ENCODE peak calls at places on chromosomes 3 and 15, in six cellular contexts. L is IMR-90, O is AG10803, S is breast epithelium, J is adrenal gland, P is A549. K is an unnamed sample.

GRCh38 chr15:47781527-47781926 is 64.2 kb downstream of the SEMA6D start:
- DNase-seq in L (no peak), O (no peak), S (no peak), J (no peak), P (no peak), K (no peak)

GRCh38 chr3:8987673-8988655 is 24.7 kb upstream of the RAD18 start:
- DNase-seq in L (peak; percentile 40), O (peak; percentile 41), S (peak; percentile 68), J (peak; percentile 64), P (peak; percentile 53), K (no peak)

GRCh38 chr3:10824468-10824867 is 8.4 kb downstream of the SLC6A11 start:
- DNase-seq in L (no peak), O (no peak), S (no peak), J (no peak), P (no peak), K (no peak)

GRCh38 chr3:129282727-129283327 is 4.2 kb downstream of the HMCES start:
- DNase-seq in L (peak; percentile 47), O (peak; percentile 75), S (no peak), J (no peak), P (no peak), K (no peak)

GRCh38 chr3:39135170-39135805 is 18.1 kb downstream of the CSRNP1 start:
- DNase-seq in L (no peak), O (no peak), S (no peak), J (no peak), P (no peak), K (no peak)

GRCh38 chr15:77352932-77353331 is 67.0 kb downstream of the PEAK1 start:
- DNase-seq in L (peak; percentile 14), O (peak; percentile 15), S (no peak), J (no peak), P (no peak), K (no peak)

GRCh38 chr3:47057212-47057671 is 77.8 kb downstream of the NBEAL2 start:
- DNase-seq in L (peak; percentile 31), O (peak; percentile 48), S (no peak), J (no peak), P (no peak), K (no peak)

GRCh38 chr3:190132376-190132775 is 11.7 kb upstream of the P3H2 start:
- DNase-seq in L (no peak), O (peak; percentile 57), S (no peak), J (no peak), P (no peak), K (no peak)

GRCh38 chr3:193605876-193606275 is 12.9 kb downstream of the OPA1 start:
- DNase-seq in L (peak; percentile 65), O (peak; percentile 65), S (no peak), J (peak; percentile 50), P (peak; percentile 71), K (no peak)

GRCh38 chr3:78937486-78937885 is 830.3 kb downstream of the ROBO1 start:
- DNase-seq in L (no peak), O (no peak), S (no peak), J (no peak), P (no peak), K (no peak)

GRCh38 chr15:81411056-81411455 is 37.0 kb upstream of the TMC3 start:
- DNase-seq in L (no peak), O (no peak), S (no peak), J (no peak), P (peak; percentile 11), K (no peak)

GRCh38 chr3:152272771-152273242 is 4.1 kb downstream of the MBNL1 start:
- DNase-seq in L (peak; percentile 94), O (peak; percentile 96), S (no peak), J (no peak), P (no peak), K (no peak)

GRCh38 chr3:45612138-45612537 is 17.6 kb downstream of the LIMD1 start:
- DNase-seq in L (no peak), O (no peak), S (no peak), J (no peak), P (no peak), K (no peak)

GRCh38 chr15:80736571-80736970 is 41.5 kb downstream of the ABHD17C start:
- DNase-seq in L (peak; percentile 47), O (no peak), S (no peak), J (peak; percentile 41), P (no peak), K (no peak)

GRCh38 chr3:15331606-15332404 is 581 bp downstream of the SH3BP5 start:
- DNase-seq in L (peak; percentile 27), O (no peak), S (peak; percentile 55), J (peak; percentile 73), P (no peak), K (no peak)

GRCh38 chr15:42491540-42492225 is 742 bp upstream of the ZNF106 start:
- DNase-seq in L (peak; percentile 82), O (peak; percentile 72), S (no peak), J (no peak), P (peak; percentile 30), K (no peak)

GRCh38 chr15:72740202-72740601 is 43.4 kb downstream of the ADPGK start:
- DNase-seq in L (no peak), O (no peak), S (no peak), J (no peak), P (no peak), K (no peak)

GRCh38 chr15:70147778-70148177 is 50.1 kb upstream of the TLE3 start:
- DNase-seq in L (no peak), O (no peak), S (no peak), J (no peak), P (no peak), K (no peak)

GRCh38 chr3:193507566-193507965 is 47.1 kb downstream of the ATP13A4 start:
- DNase-seq in L (no peak), O (no peak), S (no peak), J (no peak), P (no peak), K (no peak)

GRCh38 chr3:31981206-31982181 is at the start of the genes OSBPL10 and ZNF860:
- DNase-seq in L (peak; percentile 92), O (peak; percentile 81), S (peak; percentile 80), J (peak; percentile 90), P (peak; percentile 81), K (no peak)

GRCh38 chr3:133361435-133361834 is 38.4 kb upstream of the BFSP2 start:
- DNase-seq in L (no peak), O (no peak), S (no peak), J (no peak), P (no peak), K (peak; percentile 28)

GRCh38 chr15:101502572-101503295 is 13.2 kb upstream of the PCSK6 start:
- DNase-seq in L (no peak), O (no peak), S (no peak), J (no peak), P (no peak), K (peak; percentile 58)

GRCh38 chr15:84834227-84834955 is 17.2 kb downstream of the ALPK3 start:
- DNase-seq in L (no peak), O (no peak), S (no peak), J (no peak), P (no peak), K (no peak)

GRCh38 chr15:69735126-69735525 is 282.5 kb downstream of the RPLP1 start:
- DNase-seq in L (no peak), O (peak; percentile 87), S (no peak), J (no peak), P (no peak), K (no peak)

GRCh38 chr3:137012097-137012501 is 54.3 kb downstream of the IL20RB start:
- DNase-seq in L (peak; percentile 71), O (peak; percentile 95), S (no peak), J (no peak), P (no peak), K (peak; percentile 70)

DNA sequence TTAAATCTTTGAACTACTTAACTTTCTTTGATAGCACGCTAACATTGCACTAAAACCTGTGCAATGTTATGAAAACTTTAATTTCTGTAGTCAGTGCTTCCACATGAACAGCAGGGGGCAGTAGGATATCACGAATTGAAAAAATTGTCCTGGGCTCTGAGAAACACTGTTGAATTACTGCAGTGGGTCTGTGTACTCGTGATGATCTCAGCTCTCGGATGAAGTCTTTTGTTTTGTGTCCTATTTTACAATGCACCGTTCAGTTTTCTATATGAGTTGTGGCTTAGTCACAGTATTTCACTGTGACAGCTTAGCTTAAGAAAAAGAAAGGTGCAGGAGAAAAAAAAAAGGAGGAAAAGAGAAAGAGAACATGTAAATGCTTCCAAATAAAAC is 141.3 kb upstream of the CCDC54 start:
- DNase-seq in L (peak; percentile 89), O (peak; percentile 77), S (no peak), J (peak; percentile 67), P (peak; percentile 69), K (no peak)
- H3K4me3 ChIP-seq in L (peak overlapping the region; percentile 40), O (peak overlapping the region; percentile 53), S (peak overlapping the region; percentile 49), J (peak overlapping the region; percentile 14), P (peak overlapping the region; percentile 47), K (peak overlapping the region; percentile 46)

GRCh38 chr3:115804722-115805121 is 181.4 kb downstream of the GAP43 start:
- DNase-seq in L (peak; percentile 93), O (peak; percentile 91), S (no peak), J (no peak), P (peak; percentile 66), K (no peak)

GRCh38 chr3:115806501-115806900 is 183.2 kb downstream of the GAP43 start:
- DNase-seq in L (peak; percentile 58), O (no peak), S (no peak), J (no peak), P (no peak), K (no peak)

GRCh38 chr3:115803661-115804060 is 180.4 kb downstream of the GAP43 start:
- DNase-seq in L (no peak), O (no peak), S (no peak), J (no peak), P (no peak), K (no peak)

GRCh38 chr3:115804200-115804599 is 180.9 kb downstream of the GAP43 start:
- DNase-seq in L (no peak), O (no peak), S (no peak), J (no peak), P (no peak), K (no peak)

DNA sequence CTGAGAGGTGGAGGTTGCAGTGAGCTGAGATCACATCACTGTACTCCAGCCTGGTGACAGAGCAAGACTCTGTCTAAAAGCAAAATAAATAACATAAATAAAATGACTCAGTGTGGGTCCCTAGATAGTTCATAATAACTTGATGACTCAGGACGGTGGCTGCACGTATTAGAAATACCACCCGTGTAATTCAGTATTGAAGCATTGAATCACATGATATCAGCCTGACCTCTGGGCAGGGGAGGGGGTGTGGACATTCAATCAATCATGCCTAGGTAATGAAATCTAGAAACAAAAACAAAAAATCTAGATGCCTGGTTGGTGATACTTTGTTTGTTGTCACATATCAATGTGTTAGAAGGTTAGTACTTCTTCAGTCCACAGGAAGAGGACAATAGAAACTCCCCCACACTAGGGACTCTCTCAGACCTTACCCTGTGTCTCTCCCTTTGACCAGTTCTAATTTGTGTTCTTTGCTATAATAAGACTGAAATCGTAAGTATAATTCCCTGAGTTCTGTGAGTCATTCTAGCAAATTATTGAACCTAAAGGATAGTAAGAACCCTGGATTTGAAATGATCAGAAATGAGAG is 177.3 kb downstream of the GAP43 start:
- DNase-seq in L (peak; percentile 86), O (peak; percentile 70), S (no peak), J (no peak), P (peak; percentile 76), K (no peak)
- H3K4me3 ChIP-seq in L (no peak overlapping the region), O (no peak overlapping the region), S (no peak overlapping the region), J (no peak overlapping the region), P (no peak overlapping the region), K (no peak overlapping the region)

GRCh38 chr15:99252326-99252725 is 1.0 kb downstream of the LRRC28 start:
- DNase-seq in L (no peak), O (no peak), S (no peak), J (no peak), P (no peak), K (no peak)
- H3K4me3 ChIP-seq in L (no peak overlapping the region), O (peak overlapping the region; percentile 73), S (peak overlapping the region; percentile 79), J (no peak overlapping the region), P (peak overlapping the region; percentile 76), K (peak overlapping the region; percentile 86)

GRCh38 chr3:69999191-70000027 is at the start of gene SAMMSON:
- DNase-seq in L (peak; percentile 73), O (peak; percentile 4), S (peak; percentile 50), J (no peak), P (peak; percentile 38), K (no peak)
- H3K4me3 ChIP-seq in L (no peak within 1 kb of the TSS), O (peak within 1 kb of the TSS; percentile 5), S (peak within 1 kb of the TSS; percentile 30), J (no peak within 1 kb of the TSS), P (peak within 1 kb of the TSS; percentile 25), K (peak within 1 kb of the TSS; percentile 24)